ENCODE peak calls at places on chromosomes 12 and 14, in seven cellular contexts. N is K562, B is HCT116, U is GM12878, L is H1, W is HepG2, C is SK-N-SH. X is an unnamed sample.

GRCh38 chr14:66163023-66163422 is 323.1 kb upstream of the CCDC196 start:
- DNase-seq in N (no peak), B (no peak), U (no peak), L (no peak), W (no peak), C (no peak), X (no peak)

GRCh38 chr12:11015775-11016430 is 6.5 kb downstream of the TAS2R19 start:
- DNase-seq in N (no peak), B (no peak), U (no peak), L (no peak), W (peak), C (no peak), X (no peak)

GRCh38 chr12:102970780-102971179 is 13.3 kb downstream of the ASCL1 start:
- DNase-seq in N (no peak), B (no peak), U (no peak), L (no peak), W (no peak), C (no peak), X (no peak)

GRCh38 chr14:36223558-36223957 is 47.0 kb upstream of the PTCSC3 start:
- DNase-seq in N (no peak), B (no peak), U (no peak), L (no peak), W (no peak), C (no peak), X (no peak)

GRCh38 chr14:32611752-32612151 is 282.7 kb downstream of the AKAP6 start:
- DNase-seq in N (no peak), B (no peak), U (no peak), L (no peak), W (no peak), C (no peak), X (no peak)

GRCh38 chr14:101492716-101493115 is 68.6 kb upstream of the DIO3 start:
- DNase-seq in N (no peak), B (no peak), U (no peak), L (no peak), W (no peak), C (no peak), X (no peak)

GRCh38 chr14:60658909-60659585 is 9.8 kb upstream of the SIX1 start:
- DNase-seq in N (no peak), B (no peak), U (no peak), L (no peak), W (peak), C (no peak), X (no peak)

GRCh38 chr12:116933101-116933500 is 22.4 kb downstream of the FBXW8 start:
- DNase-seq in N (no peak), B (no peak), U (no peak), L (no peak), W (no peak), C (peak), X (no peak)

GRCh38 chr12:40970320-40970907 is 217.7 kb upstream of the PDZRN4 start:
- DNase-seq in N (no peak), B (peak), U (no peak), L (no peak), W (peak), C (no peak), X (no peak)

GRCh38 chr14:77598366-77599050 is 17.9 kb downstream of the SPTLC2 start:
- DNase-seq in N (no peak), B (no peak), U (no peak), L (no peak), W (no peak), C (no peak), X (no peak)

GRCh38 chr14:50816419-50817047 is 14.4 kb downstream of the NIN start:
- DNase-seq in N (no peak), B (no peak), U (no peak), L (no peak), W (peak), C (no peak), X (no peak)

GRCh38 chr12:27001663-27002062 is 12.5 kb downstream of the TM7SF3 start:
- DNase-seq in N (no peak), B (no peak), U (no peak), L (no peak), W (no peak), C (no peak), X (no peak)

GRCh38 chr12:9649532-9649940 is 20.0 kb upstream of the CLEC2D start:
- DNase-seq in N (no peak), B (no peak), U (peak), L (no peak), W (no peak), C (no peak), X (no peak)

GRCh38 chr14:90999299-90999698 is 61.1 kb downstream of the RPS6KA5 start:
- DNase-seq in N (no peak), B (no peak), U (no peak), L (no peak), W (no peak), C (no peak), X (no peak)

GRCh38 chr12:69324797-69325466 is 23.2 kb upstream of the LYZ start:
- DNase-seq in N (no peak), B (no peak), U (peak), L (no peak), W (no peak), C (no peak), X (no peak)

GRCh38 chr14:105838591-105839424 is 312.4 kb downstream of the TMEM121 start:
- DNase-seq in N (no peak), B (no peak), U (no peak), L (no peak), W (no peak), C (no peak), X (no peak)

GRCh38 chr12:3083241-3083921 is 6.2 kb downstream of the TSPAN9 start:
- DNase-seq in N (no peak), B (no peak), U (no peak), L (no peak), W (no peak), C (no peak), X (no peak)

GRCh38 chr12:61487728-61488127 is 772.5 kb upstream of the USP15 start:
- DNase-seq in N (no peak), B (no peak), U (no peak), L (no peak), W (no peak), C (no peak), X (no peak)

GRCh38 chr14:53927171-53927570 is 29.5 kb downstream of the BMP4 start:
- DNase-seq in N (no peak), B (no peak), U (no peak), L (no peak), W (peak), C (no peak), X (no peak)

GRCh38 chr12:54592316-54592715 is 3.9 kb upstream of the PPP1R1A start:
- DNase-seq in N (no peak), B (no peak), U (no peak), L (no peak), W (no peak), C (no peak), X (no peak)

GRCh38 chr14:94196057-94196456 is 21.9 kb downstream of the PPP4R4 start:
- DNase-seq in N (no peak), B (no peak), U (no peak), L (no peak), W (no peak), C (no peak), X (no peak)

GRCh38 chr14:73784065-73784987 is 67.3 kb upstream of the PTGR2 start:
- DNase-seq in N (no peak), B (no peak), U (no peak), L (no peak), W (no peak), C (no peak), X (no peak)

GRCh38 chr14:24909523-24910302 is 140.2 kb downstream of the STXBP6 start:
- DNase-seq in N (no peak), B (no peak), U (no peak), L (no peak), W (no peak), C (no peak), X (no peak)

GRCh38 chr12:115464008-115464672 is 780.2 kb upstream of the TBX3 start:
- DNase-seq in N (no peak), B (no peak), U (no peak), L (no peak), W (no peak), C (no peak), X (no peak)

GRCh38 chr12:40691913-40692616 is at the start of gene CNTN1:
- DNase-seq in N (peak), B (peak), U (no peak), L (peak), W (no peak), C (peak), X (no peak)

GRCh38 chr12:57744194-57744776 is 554 bp upstream of the TSPAN31 start:
- DNase-seq in N (peak), B (peak), U (peak), L (no peak), W (no peak), C (peak), X (peak)

GRCh38 chr12:101594700-101595099 is at the start of gene MYBPC1:
- DNase-seq in N (no peak), B (no peak), U (no peak), L (no peak), W (no peak), C (no peak), X (no peak)

GRCh38 chr12:34604631-34605509 is 582.6 kb downstream of the ALG10 start:
- DNase-seq in N (no peak), B (no peak), U (no peak), L (no peak), W (no peak), C (peak), X (no peak)

GRCh38 chr14:32603992-32604391 is 274.9 kb downstream of the AKAP6 start:
- DNase-seq in N (no peak), B (no peak), U (no peak), L (no peak), W (no peak), C (no peak), X (no peak)

GRCh38 chr14:36056846-36057245 is 119.7 kb downstream of the PTCSC3 start:
- DNase-seq in N (no peak), B (no peak), U (no peak), L (no peak), W (no peak), C (no peak), X (no peak)

GRCh38 chr12:108363565-108363964 is 24.5 kb upstream of the CMKLR1 start:
- DNase-seq in N (no peak), B (no peak), U (no peak), L (no peak), W (no peak), C (no peak), X (no peak)

GRCh38 chr12:102755271-102755670 is 161.8 kb downstream of the PAH start:
- DNase-seq in N (no peak), B (no peak), U (no peak), L (no peak), W (no peak), C (no peak), X (no peak)

GRCh38 chr12:38639625-38640024 is 265.8 kb downstream of the CPNE8 start:
- DNase-seq in N (no peak), B (no peak), U (no peak), L (no peak), W (no peak), C (no peak), X (no peak)

GRCh38 chr14:100755649-100756048 is 29.0 kb downstream of the DLK1 start:
- DNase-seq in N (peak), B (peak), U (no peak), L (no peak), W (no peak), C (no peak), X (no peak)

GRCh38 chr12:1003600-1004271 is 12.7 kb downstream of the ERC1 start:
- DNase-seq in N (no peak), B (no peak), U (no peak), L (no peak), W (peak), C (no peak), X (no peak)
- H3K27ac ChIP-seq in N (no peak), B (no peak), U (no peak), L (no peak), W (peak), C (no peak), X (no peak)

GRCh38 chr14:89848165-89848564 is 106.4 kb downstream of the EFCAB11 start:
- DNase-seq in N (no peak), B (no peak), U (no peak), L (no peak), W (no peak), C (no peak), X (no peak)
- TF ChIP-seq SIN3A in N (no peak), B (no peak), U (no peak), L (no peak), W (no peak), C (no peak), X (no peak)

DNA sequence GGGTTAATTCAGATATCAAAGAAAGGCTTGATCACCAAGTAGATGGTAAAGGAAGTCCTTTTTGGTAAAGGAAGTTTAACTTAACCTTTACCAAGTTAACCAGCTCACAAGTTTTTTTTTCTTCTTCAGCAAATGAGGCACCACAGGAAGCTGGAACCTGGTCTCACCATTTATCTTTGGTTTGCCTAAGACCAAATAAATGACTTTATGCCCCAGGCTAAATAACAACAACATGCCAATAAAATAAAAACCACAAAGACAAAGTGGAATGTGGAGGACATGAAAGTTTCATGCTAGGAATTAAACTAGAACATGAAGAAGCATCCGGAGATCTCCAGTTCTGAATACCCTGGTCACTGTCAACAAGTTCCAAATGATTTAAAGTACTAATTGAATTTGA is 116.8 kb upstream of the PRICKLE1 start:
- DNase-seq in N (no peak), B (no peak), U (no peak), L (no peak), W (no peak), C (no peak), X (no peak)
- H3K27ac ChIP-seq in N (no peak), B (no peak), U (no peak), L (no peak), W (no peak), C (no peak), X (peak)

DNA sequence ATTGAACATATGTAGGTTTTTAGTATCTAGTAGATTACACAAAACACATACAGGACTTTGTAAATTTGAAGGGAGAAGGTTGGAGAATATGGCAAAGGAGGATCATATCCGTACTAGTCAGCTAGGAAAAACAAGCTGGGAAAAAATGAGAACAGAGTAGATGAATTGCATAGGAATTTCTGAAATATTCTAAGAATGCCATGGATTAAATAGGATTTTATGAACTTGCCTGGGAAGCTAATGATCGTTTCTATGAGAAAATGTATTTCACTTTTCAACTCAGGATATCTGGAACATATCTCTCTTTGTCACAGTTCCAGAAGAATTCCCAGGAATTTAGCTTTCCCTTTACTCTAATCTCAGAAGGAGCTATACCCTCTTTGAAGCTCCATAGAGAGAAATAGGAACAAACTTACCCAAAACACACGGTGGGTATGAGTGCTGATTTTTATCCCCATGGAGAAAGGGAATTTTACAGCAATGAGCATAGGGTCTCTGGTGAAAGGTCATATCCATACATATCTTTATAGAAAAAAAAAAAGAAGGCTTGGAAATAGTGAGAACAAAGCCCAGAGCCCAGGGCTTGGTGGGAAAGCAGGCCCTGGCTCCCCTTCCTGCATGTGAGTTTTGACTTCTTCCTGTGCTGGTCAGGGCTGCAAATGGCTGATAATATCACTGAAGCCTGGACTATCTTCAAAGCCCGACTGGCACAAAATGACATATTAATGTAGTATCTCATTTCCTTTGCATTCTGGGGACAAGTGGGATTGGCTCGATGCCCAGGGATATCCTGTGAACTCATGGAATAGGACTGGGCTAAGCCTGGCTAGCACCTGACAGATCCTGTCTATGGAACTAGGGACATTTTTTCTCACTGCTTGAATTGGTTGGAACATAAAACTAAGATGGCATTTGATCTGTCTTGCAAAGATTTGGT is 136.3 kb downstream of the AEBP2 start:
- DNase-seq in N (no peak), B (peak), U (no peak), L (no peak), W (peak), C (peak), X (no peak)
- TF ChIP-seq SIN3A in N (no peak), B (no peak), U (no peak), L (no peak), W (no peak), C (peak), X (no peak)

X was measured in Panc1.